ENCODE peak calls at places on chromosomes 3 and 15, in four cellular contexts. U is SK-N-SH, G is HCT116, X is K562. B is an unnamed sample.

GRCh38 chr3:63984391-63984790 is 38.9 kb downstream of the PSMD6 start:
- DNase-seq in U (no peak), G (no peak), X (no peak), B (no peak)

GRCh38 chr15:32669870-32670623 is 28.5 kb downstream of the SCG5 start:
- DNase-seq in X (no peak), G (no peak), U (peak), B (peak)

GRCh38 chr3:94036909-94037507 is 8.6 kb upstream of the STX19 start:
- DNase-seq in X (peak), U (peak), G (peak), B (peak)

GRCh38 chr3:195095704-195096036 is 175.3 kb downstream of the XXYLT1 start:
- DNase-seq in G (no peak), U (no peak), X (no peak), B (no peak)

GRCh38 chr3:197599089-197599765 is 43.5 kb upstream of the BDH1 start:
- DNase-seq in U (peak), G (peak), X (peak), B (peak)

GRCh38 chr3:130850044-130850797 is 43.7 kb upstream of the ATP2C1 start:
- DNase-seq in X (peak), G (no peak), U (peak), B (no peak)

GRCh38 chr3:139358857-139359562 is 15.2 kb downstream of the MRPS22 start:
- DNase-seq in X (no peak), G (no peak), U (no peak), B (no peak)

GRCh38 chr15:48940508-48940907 is 23.2 kb downstream of the SHC4 start:
- DNase-seq in G (no peak), U (no peak), X (no peak), B (no peak)

GRCh38 chr15:89820651-89821611 is 6.3 kb upstream of the ANPEP start:
- DNase-seq in G (peak), X (peak), U (no peak), B (no peak)

GRCh38 chr3:194617058-194617671 is 16.1 kb downstream of the TMEM44 start:
- DNase-seq in G (no peak), X (no peak), U (no peak), B (no peak)

GRCh38 chr15:100099976-100100375 is 241.8 kb downstream of the ADAMTS17 start:
- DNase-seq in X (no peak), G (no peak), U (no peak), B (no peak)

GRCh38 chr15:89416339-89417183 is 79.8 kb downstream of the RHCG start:
- DNase-seq in X (peak), U (peak), G (peak), B (peak)

GRCh38 chr3:115834068-115834467 is 210.8 kb downstream of the GAP43 start:
- DNase-seq in X (no peak), U (no peak), G (no peak), B (no peak)

GRCh38 chr3:138935864-138936762 is 10.8 kb downstream of the FOXL2 start:
- DNase-seq in U (peak), X (peak), G (peak), B (peak)

GRCh38 chr3:18153571-18154173 is 271.5 kb downstream of the SATB1 start:
- DNase-seq in X (no peak), U (no peak), G (peak), B (no peak)

GRCh38 chr3:122898298-122898697 is 103.4 kb downstream of the SLC49A4 start:
- DNase-seq in X (no peak), G (no peak), U (no peak), B (no peak)

GRCh38 chr3:100316656-100317069 is 17.9 kb upstream of the NIT2 start:
- DNase-seq in G (peak), U (peak), X (peak), B (peak)

GRCh38 chr3:194657439-194657838 is 14.6 kb downstream of the LSG1 start:
- DNase-seq in U (no peak), X (no peak), G (no peak), B (no peak)

GRCh38 chr3:38102073-38102844 is 34.7 kb downstream of the ACAA1 start:
- DNase-seq in X (no peak), G (no peak), U (no peak), B (no peak)

GRCh38 chr3:170760174-170760526 is 109.8 kb downstream of the RPL22L1 start:
- DNase-seq in U (no peak), G (no peak), X (no peak), B (no peak)

GRCh38 chr15:75037685-75038084 is 14.3 kb downstream of the PPCDC start:
- DNase-seq in G (no peak), U (no peak), X (no peak), B (no peak)

GRCh38 chr3:195896361-195897080 is 11.8 kb downstream of the TNK2 start:
- DNase-seq in U (peak), X (peak), G (no peak), B (no peak)

GRCh38 chr3:123884258-123884831 is at the start of gene MYLK:
- DNase-seq in U (peak), X (peak), G (peak), B (peak)

GRCh38 chr15:66905954-66906353 is 159.4 kb upstream of the SMAD3 start:
- DNase-seq in U (no peak), G (no peak), X (no peak), B (no peak)

GRCh38 chr3:5002174-5002870 is 23.1 kb downstream of the BHLHE40 start:
- DNase-seq in G (no peak), X (peak), U (no peak), B (no peak)

GRCh38 chr15:60379466-60380274 is 18.1 kb downstream of the ANXA2 start:
- DNase-seq in G (peak), X (no peak), U (no peak), B (peak)

GRCh38 chr15:52085289-52085688 is 27.3 kb downstream of the BCL2L10 start:
- DNase-seq in G (no peak), X (no peak), U (no peak), B (no peak)

GRCh38 chr15:90046846-90047481 is 45.8 kb downstream of the ZNF710 start:
- DNase-seq in U (no peak), X (no peak), G (no peak), B (no peak)

GRCh38 chr3:157464283-157464682 is 27.6 kb downstream of the PTX3 start:
- DNase-seq in X (no peak), U (no peak), G (no peak), B (no peak)

GRCh38 chr3:11159421-11159904 is 5.2 kb downstream of the HRH1 start:
- DNase-seq in U (no peak), G (no peak), X (no peak), B (no peak)

GRCh38 chr3:193301441-193301840 is 60.4 kb downstream of the PLAAT1 start:
- DNase-seq in X (no peak), U (no peak), G (peak), B (no peak)

GRCh38 chr3:175434591-175434990 is 575.5 kb downstream of the NAALADL2 start:
- DNase-seq in U (no peak), G (no peak), X (no peak), B (no peak)

GRCh38 chr3:95715137-95715536 is 1099.3 kb upstream of the EPHA6 start:
- DNase-seq in U (no peak), G (no peak), X (no peak), B (no peak)

GRCh38 chr15:78148392-78149067 is 632 bp upstream of the IDH3A start:
- DNase-seq in U (no peak), G (no peak), X (no peak), B (no peak)

GRCh38 chr15:68309024-68309423 is 31.5 kb downstream of the FEM1B start:
- DNase-seq in U (no peak), X (no peak), G (no peak), B (peak)

GRCh38 chr3:78963771-78964170 is 804.0 kb downstream of the ROBO1 start:
- DNase-seq in G (no peak), X (no peak), U (no peak), B (no peak)

GRCh38 chr3:116057403-116058006 is 387.8 kb downstream of the LSAMP start:
- DNase-seq in G (no peak), X (no peak), U (no peak), B (no peak)

GRCh38 chr3:28067014-28067413 is 174.4 kb upstream of the CMC1 start:
- DNase-seq in U (no peak), X (no peak), G (no peak), B (no peak)

GRCh38 chr15:61390138-61390537 is 161.0 kb upstream of the RORA start:
- DNase-seq in G (no peak), U (no peak), X (no peak), B (no peak)

GRCh38 chr15:38652183-38652794 is 87.7 kb upstream of the RASGRP1 start:
- DNase-seq in G (no peak), U (no peak), X (no peak), B (no peak)

GRCh38 chr3:57165637-57166036 is 484 bp upstream of the IL17RD start:
- DNase-seq in U (no peak), G (no peak), X (no peak), B (no peak)

GRCh38 chr3:57161915-57162314 is 3.2 kb downstream of the IL17RD start:
- DNase-seq in U (no peak), X (no peak), G (no peak), B (no peak)

GRCh38 chr3:57164606-57165573 is at the start of gene IL17RD:
- DNase-seq in U (peak), X (peak), G (peak), B (peak)

GRCh38 chr3:57164217-57164605 is 942 bp downstream of the IL17RD start:
- DNase-seq in X (no peak), G (no peak), U (no peak), B (no peak)

GRCh38 chr3:57163751-57164150 is 1.4 kb downstream of the IL17RD start:
- DNase-seq in X (no peak), U (no peak), G (no peak), B (no peak)
- TF ChIP-seq ELF1 in X (no peak), U (no peak), G (no peak), B (no peak)

DNA sequence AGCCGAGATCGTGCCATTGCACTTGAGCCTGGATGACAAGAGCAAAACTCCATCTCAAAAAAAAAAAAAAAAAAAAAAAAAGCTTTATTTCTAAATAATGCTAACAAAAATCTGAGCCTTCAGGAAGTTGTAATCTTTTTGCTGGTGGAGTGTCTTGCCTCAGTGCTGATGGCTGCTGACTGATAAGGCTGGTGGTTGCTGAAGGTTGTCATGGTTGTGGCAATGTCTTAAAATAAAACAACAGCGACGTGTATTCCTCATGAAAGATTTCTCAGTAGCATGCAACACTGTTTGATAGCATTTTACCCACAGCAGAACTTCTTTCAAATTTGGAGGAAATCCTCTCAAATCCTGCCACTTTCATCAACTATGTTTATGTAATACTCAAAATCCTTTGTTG is 77.4 kb upstream of the PTPRG start:
- DNase-seq in G (no peak), X (no peak), U (no peak), B (no peak)
- TF ChIP-seq ELF1 in G (no peak), X (no peak), U (no peak), B (no peak)

DNA sequence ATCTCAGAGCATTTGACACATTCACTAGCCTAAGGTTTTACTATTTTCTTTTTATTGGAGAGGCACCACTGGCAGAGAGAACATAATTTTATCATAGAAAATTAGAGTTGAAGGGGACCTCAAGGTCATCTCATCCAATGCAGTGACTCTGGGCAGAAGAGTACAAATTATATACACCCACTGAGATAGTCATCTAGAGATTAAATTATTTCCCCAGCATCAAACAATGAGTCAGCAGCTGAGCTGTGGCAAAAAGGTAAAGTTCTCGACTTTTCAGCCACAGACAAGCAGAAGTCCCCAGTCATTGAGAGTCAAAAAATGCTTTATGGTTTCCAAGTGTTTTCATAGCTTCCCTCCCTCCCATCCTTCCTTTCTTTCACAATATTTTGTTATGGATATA is 39.3 kb upstream of the SEMA6D start:
- DNase-seq in X (no peak), G (no peak), U (peak), B (no peak)
- TF ChIP-seq ELF1 in X (no peak), G (no peak), U (no peak), B (no peak)

GRCh38 chr15:42111924-42112323 is 17.6 kb upstream of the PLA2G4D start:
- DNase-seq in U (no peak), X (no peak), G (no peak), B (no peak)
- TF ChIP-seq ELF1 in U (no peak), X (no peak), G (no peak), B (no peak)

GRCh38 chr3:113167929-113168771 is 43.2 kb upstream of the BOC start:
- DNase-seq in X (no peak), U (no peak), G (no peak), B (no peak)
- TF ChIP-seq ELF1 in X (no peak), U (no peak), G (no peak), B (no peak)

GRCh38 chr3:112514527-112515128 is 15.4 kb upstream of the BTLA start:
- DNase-seq in G (no peak), X (no peak), U (no peak), B (no peak)
- TF ChIP-seq ELF1 in G (no peak), X (no peak), U (no peak), B (no peak)